ENCODE peak calls at places on chromosomes 5 and 9, in nine cellular contexts. R is heart right ventricle, P is Peyer's patch, F is PC-3, O is lower lobe of right lung, W is brain microvascular endothelial cell, U is A673, H is heart left ventricle, B is mesendoderm. V is an unnamed sample. For H3K27me3 and H3K36me3, the result is how much of the 10 kb centered on the place peaks cover.

GRCh38 chr9:27572918-27573698 is at the start of gene C9orf72:
- DNase-seq in H (peak), R (peak), O (peak), W (peak), P (peak), F (peak), B (peak), U (peak), V (peak)

GRCh38 chr5:78640622-78641021 is 8.0 kb downstream of the LHFPL2 start:
- DNase-seq in U (no peak), P (no peak), W (no peak), O (no peak), F (peak), H (no peak), R (no peak), B (no peak), V (no peak)

GRCh38 chr9:22683393-22684075 is 236.9 kb downstream of the DMRTA1 start:
- DNase-seq in W (peak), O (no peak), R (no peak), B (peak), U (no peak), P (no peak), H (no peak), F (peak), V (no peak)

GRCh38 chr9:110440161-110440560 is 102.5 kb upstream of the TXNDC8 start:
- DNase-seq in P (no peak), F (peak), B (no peak), U (no peak), O (no peak), H (no peak), W (peak), R (no peak), V (no peak)

GRCh38 chr5:41869150-41869738 is 981 bp downstream of the OXCT1 start:
- DNase-seq in H (peak), R (peak), P (no peak), W (no peak), U (no peak), F (peak), O (peak), B (peak), V (peak)

GRCh38 chr9:6829027-6829426 is 71.3 kb downstream of the KDM4C start:
- DNase-seq in P (no peak), R (no peak), B (peak), U (no peak), F (peak), W (no peak), H (no peak), O (no peak), V (no peak)

GRCh38 chr9:129140397-129141065 is 29.3 kb downstream of the PTPA start:
- DNase-seq in B (peak), R (peak), P (peak), F (peak), W (peak), H (peak), U (peak), O (no peak), V (peak)

GRCh38 chr9:110844121-110844520 is 175.5 kb downstream of the MUSK start:
- DNase-seq in R (no peak), U (no peak), P (no peak), H (no peak), B (no peak), F (no peak), O (no peak), W (peak), V (no peak)

GRCh38 chr5:61486476-61486875 is 154.4 kb downstream of the ZSWIM6 start:
- DNase-seq in F (no peak), O (no peak), B (no peak), R (no peak), W (no peak), U (no peak), P (no peak), H (no peak), V (no peak)

GRCh38 chr9:124444166-124444565 is 6.1 kb upstream of the ADGRD2 start:
- DNase-seq in W (no peak), U (no peak), B (no peak), H (no peak), O (no peak), P (no peak), R (no peak), F (no peak), V (no peak)

GRCh38 chr9:111106202-111106601 is 67.9 kb upstream of the LPAR1 start:
- DNase-seq in B (no peak), O (no peak), R (no peak), P (no peak), U (no peak), W (no peak), H (no peak), F (no peak), V (no peak)

GRCh38 chr5:122515709-122516431 is 203.8 kb downstream of the SNCAIP start:
- DNase-seq in P (no peak), B (peak), F (peak), H (peak), U (peak), O (no peak), R (no peak), W (peak), V (peak)

GRCh38 chr5:139297439-139298133 is 4.0 kb downstream of the MATR3 start:
- DNase-seq in P (no peak), R (no peak), F (no peak), H (no peak), O (no peak), U (no peak), B (no peak), W (no peak), V (no peak)

GRCh38 chr5:17379188-17379951 is 118.7 kb upstream of the TAF11L2 start:
- DNase-seq in O (no peak), R (no peak), W (no peak), F (peak), P (no peak), H (no peak), B (no peak), U (peak), V (no peak)

GRCh38 chr9:108057421-108058136 is 568.0 kb upstream of the KLF4 start:
- DNase-seq in F (peak), U (no peak), B (no peak), R (no peak), W (peak), H (no peak), P (no peak), O (no peak), V (no peak)

GRCh38 chr5:133407277-133407632 is 205.1 kb downstream of the FSTL4 start:
- DNase-seq in F (peak), H (no peak), O (no peak), U (no peak), R (no peak), B (no peak), W (no peak), P (no peak), V (no peak)

GRCh38 chr9:138082918-138083636 is 205.5 kb downstream of the CACNA1B start:
- DNase-seq in O (peak), W (no peak), U (no peak), B (no peak), P (peak), R (no peak), H (no peak), F (no peak), V (no peak)

GRCh38 chr9:90466481-90466880 is 176.1 kb downstream of the DIRAS2 start:
- DNase-seq in B (no peak), P (no peak), W (no peak), O (no peak), H (no peak), U (no peak), R (no peak), F (no peak), V (no peak)
- H3K27me3 ChIP-seq in B (under half), P (under half), W (under half), O (under half), H (under half), U (under half), R (under half), F (under half), V (under half)

DNA sequence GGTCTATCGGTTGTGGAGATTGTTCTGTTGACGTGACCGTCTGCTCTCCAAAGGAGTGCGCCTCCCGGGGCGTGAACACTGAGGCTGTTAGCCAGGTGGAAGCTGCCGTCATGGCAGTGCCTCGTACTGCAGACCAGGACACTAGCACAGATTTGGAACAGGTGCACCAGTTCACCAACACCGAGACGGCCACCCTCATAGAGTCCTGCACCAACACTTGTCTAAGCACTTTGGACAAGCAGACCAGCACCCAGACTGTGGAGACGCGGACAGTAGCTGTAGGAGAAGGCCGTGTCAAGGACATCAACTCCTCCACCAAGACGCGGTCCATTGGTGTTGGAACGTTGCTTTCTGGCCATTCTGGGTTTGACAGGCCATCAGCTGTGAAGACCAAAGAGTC is 128.9 kb upstream of the DMRT1 start:
- DNase-seq in U (no peak), R (no peak), W (no peak), P (no peak), H (no peak), F (no peak), B (no peak), O (no peak), V (no peak)
- H3K4me3 ChIP-seq in U (no peak), R (no peak), W (no peak), P (no peak), H (no peak), F (no peak), B (no peak), O (no peak), V (no peak)

GRCh38 chr9:18723366-18723765 is 249.4 kb downstream of the ADAMTSL1 start:
- DNase-seq in F (no peak), U (no peak), R (no peak), W (no peak), P (no peak), H (no peak), O (no peak), B (no peak), V (no peak)
- H3K36me3 ChIP-seq in F (under half), U (under half), R (under half), W (under half), P (under half), H (under half), O (under half), B (under half), V (under half)

DNA sequence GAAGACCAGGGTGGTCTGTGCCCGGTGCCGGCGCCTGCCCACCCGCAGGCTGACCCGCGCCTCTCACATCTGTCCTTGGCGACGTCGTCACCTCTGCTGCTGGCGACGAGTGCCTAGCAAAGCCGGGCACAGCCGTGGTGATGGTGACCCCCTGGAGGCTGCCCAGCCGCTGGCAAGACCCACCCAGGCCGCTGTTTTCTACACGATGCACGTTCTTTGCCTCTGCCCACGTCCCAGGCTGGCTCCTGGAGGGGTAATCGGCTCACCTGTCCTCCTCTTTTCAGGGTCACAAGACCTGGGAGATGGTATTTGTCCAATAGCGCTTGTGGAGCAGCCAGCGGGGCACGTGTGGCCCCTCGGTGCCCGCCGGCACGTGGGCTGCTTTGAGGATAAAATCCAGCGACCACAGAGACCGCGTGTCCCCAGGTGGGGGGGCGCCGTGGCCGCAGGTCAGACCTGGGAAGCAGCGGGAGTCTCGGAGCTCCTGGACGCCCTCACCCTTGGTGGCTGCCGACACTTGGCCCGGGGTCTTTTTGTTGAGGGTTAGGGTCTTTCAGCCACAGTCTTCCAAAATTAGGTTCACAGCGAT is 29.5 kb downstream of the SLC9A3 start:
- DNase-seq in P (no peak), U (no peak), H (no peak), R (no peak), W (no peak), O (no peak), F (no peak), B (no peak), V (peak)
- H3K27me3 ChIP-seq in P (under half), U (under half), H (under half), R (under half), W (under half), O (under half), F (under half), B (under half), V (under half)

GRCh38 chr5:80034962-80035821 is at the start of gene THBS4:
- DNase-seq in R (peak), F (no peak), P (no peak), U (no peak), B (peak), W (no peak), O (no peak), H (no peak), V (peak)

GRCh38 chr5:80033513-80033912 is 1.6 kb upstream of the THBS4 start:
- DNase-seq in O (no peak), B (no peak), W (no peak), H (no peak), P (no peak), F (no peak), R (no peak), U (no peak), V (no peak)

GRCh38 chr5:80035839-80036238 is 691 bp downstream of the THBS4 start:
- DNase-seq in F (no peak), U (no peak), H (no peak), O (no peak), R (no peak), W (no peak), B (no peak), P (no peak), V (peak)

GRCh38 chr5:80036621-80037020 is 1.5 kb downstream of the THBS4 start:
- DNase-seq in H (no peak), P (no peak), F (no peak), R (no peak), O (no peak), U (no peak), W (no peak), B (no peak), V (no peak)

GRCh38 chr5:80034559-80034958 is 589 bp upstream of the THBS4 start:
- DNase-seq in H (no peak), O (no peak), W (no peak), R (no peak), B (no peak), U (no peak), P (no peak), F (no peak), V (no peak)
- H3K4me3 ChIP-seq in H (peak), O (no peak), W (no peak), R (peak), B (peak), U (no peak), P (no peak), F (no peak), V (peak)

GRCh38 chr9:36150529-36151305 is 14.2 kb downstream of the GLIPR2 start:
- DNase-seq in P (no peak), O (no peak), F (no peak), U (no peak), B (no peak), W (no peak), H (no peak), R (no peak), V (no peak)
- H3K36me3 ChIP-seq in P (under half), O (under half), F (under half), U (under half), B (under half), W (under half), H (under half), R (under half), V (under half)

GRCh38 chr9:72636621-72637020 is 115.2 kb downstream of the TMC1 start:
- DNase-seq in O (no peak), B (no peak), U (no peak), W (no peak), R (no peak), F (no peak), P (no peak), H (no peak), V (no peak)

GRCh38 chr9:72633966-72634365 is 112.6 kb downstream of the TMC1 start:
- DNase-seq in O (no peak), F (peak), W (peak), U (peak), B (no peak), P (no peak), R (no peak), H (no peak), V (no peak)

DNA sequence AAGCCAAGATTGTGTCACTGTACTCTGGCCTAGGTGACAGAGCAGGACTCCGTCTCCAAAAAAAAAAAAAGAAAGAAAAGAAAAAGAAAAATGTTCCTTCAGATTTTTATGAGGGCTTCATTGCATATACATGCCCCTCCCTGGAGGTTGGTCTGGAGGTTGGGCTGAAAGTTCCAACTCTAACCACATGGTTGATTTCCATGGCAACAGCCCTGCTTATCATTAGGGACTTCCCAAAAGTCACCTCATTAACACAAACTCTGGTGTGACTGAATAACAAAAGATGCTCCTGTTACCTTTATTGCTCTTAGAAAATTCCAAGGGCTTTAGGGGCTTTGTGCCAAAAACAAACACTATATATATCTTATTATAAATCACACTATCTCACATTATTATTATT is 113.8 kb downstream of the TMC1 start:
- DNase-seq in U (no peak), F (no peak), P (no peak), W (no peak), H (no peak), R (no peak), B (peak), O (no peak), V (peak)
- H3K27me3 ChIP-seq in U (under half), F (under half), P (under half), W (under half), H (under half), R (under half), B (under half), O (under half), V (under half)

GRCh38 chr9:38367898-38368297 is 24.6 kb upstream of the ALDH1B1 start:
- DNase-seq in P (no peak), F (no peak), W (no peak), O (no peak), U (no peak), H (no peak), R (no peak), B (no peak), V (no peak)
- H3K4me3 ChIP-seq in P (no peak), F (no peak), W (no peak), O (no peak), U (no peak), H (no peak), R (no peak), B (no peak), V (no peak)

GRCh38 chr9:92846662-92847145 is 31.1 kb downstream of the ZNF484 start:
- DNase-seq in P (no peak), H (no peak), U (no peak), W (no peak), O (no peak), F (no peak), B (peak), R (no peak), V (no peak)
- H3K36me3 ChIP-seq in P (under half), H (under half), U (under half), W (under half), O (under half), F (under half), B (under half), R (half or more), V (under half)

DNA sequence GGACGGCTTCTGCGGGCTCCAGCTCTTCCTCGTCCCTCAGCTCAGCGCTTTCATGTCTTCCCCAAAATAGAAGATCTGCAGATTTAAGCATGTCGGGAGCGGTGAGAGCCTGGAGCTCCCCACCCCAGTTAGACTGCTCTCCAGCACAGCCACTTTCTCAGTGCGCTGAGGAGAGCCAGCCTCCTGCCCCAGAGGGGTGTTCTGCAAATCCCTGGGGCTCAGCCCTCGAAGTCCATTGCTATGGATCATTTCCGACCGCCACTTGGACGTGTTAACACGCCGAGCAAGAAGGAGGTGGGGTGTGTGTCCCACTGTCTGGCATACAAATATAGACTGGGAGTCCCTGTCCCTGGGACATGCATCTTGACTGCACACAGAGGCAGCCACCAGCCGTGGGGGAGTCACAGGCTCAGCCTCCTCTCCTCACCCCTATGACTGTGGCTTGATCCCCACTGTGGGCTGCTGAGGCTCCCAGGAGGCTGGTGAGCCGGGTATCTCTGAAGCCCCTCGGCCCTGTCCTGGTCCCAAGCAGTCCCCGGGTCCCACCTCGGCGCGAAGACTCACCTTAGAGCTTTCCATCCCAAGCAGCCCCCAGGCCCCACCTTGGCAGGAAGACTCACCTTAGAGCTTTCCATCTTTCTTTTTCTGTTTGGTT is 30.0 kb upstream of the RNF130 start:
- DNase-seq in R (no peak), F (no peak), W (no peak), O (peak), H (no peak), B (no peak), U (no peak), P (no peak), V (no peak)
- H3K27me3 ChIP-seq in R (under half), F (under half), W (under half), O (under half), H (under half), B (under half), U (under half), P (under half), V (under half)